ENCODE peak calls at places on chromosomes 1 and 21, in seven cellular contexts. A, M, O, Y, G, S and L are unnamed samples.

GRCh38 chr21:36385233-36385908 is at the start of gene CHAF1B:
- DNase-seq in S (peak; percentile 83), Y (peak; percentile 95), A (peak; percentile 68), M (peak; percentile 79), G (peak; percentile 69), O (peak; percentile 15), L (peak; percentile 93)

GRCh38 chr1:901108-901859 is 22.4 kb upstream of the SAMD11 start:
- DNase-seq in S (no peak), G (no peak), O (no peak), M (no peak), A (no peak), Y (no peak), L (no peak)

GRCh38 chr1:19066874-19067186 is 110.4 kb upstream of the IFFO2 start:
- DNase-seq in A (no peak), G (no peak), O (no peak), Y (no peak), S (no peak), M (no peak), L (no peak)

GRCh38 chr1:99748419-99748818 is 18.0 kb downstream of the FRRS1 start:
- DNase-seq in G (no peak), Y (no peak), O (no peak), S (no peak), M (no peak), A (no peak), L (no peak)

GRCh38 chr21:17427157-17427556 is 85.7 kb upstream of the CXADR start:
- DNase-seq in A (no peak), Y (no peak), M (no peak), S (no peak), G (no peak), O (no peak), L (no peak)

GRCh38 chr1:172638885-172639831 is 19.7 kb upstream of the FASLG start:
- DNase-seq in A (no peak), G (peak; percentile 39), M (no peak), O (peak; percentile 80), Y (no peak), S (peak; percentile 94), L (no peak)

GRCh38 chr1:27525296-27526271 is 35.6 kb upstream of the WASF2 start:
- DNase-seq in A (peak; percentile 76), O (no peak), S (peak; percentile 79), Y (peak; percentile 60), M (no peak), G (no peak), L (no peak)

GRCh38 chr1:4061521-4062031 is 161.5 kb upstream of the C1orf174 start:
- DNase-seq in M (no peak), O (no peak), S (no peak), G (no peak), Y (no peak), A (no peak), L (no peak)

GRCh38 chr1:217482356-217483102 is 148.4 kb downstream of the GPATCH2 start:
- DNase-seq in S (peak; percentile 89), M (no peak), O (peak; percentile 53), A (no peak), G (no peak), Y (peak; percentile 0), L (no peak)

GRCh38 chr1:67614511-67614934 is 70.5 kb upstream of the GADD45A start:
- DNase-seq in G (no peak), S (no peak), Y (no peak), O (no peak), M (no peak), A (no peak), L (no peak)

GRCh38 chr1:26530898-26531598 is 1.5 kb downstream of the RPS6KA1 start:
- DNase-seq in O (no peak), G (no peak), M (no peak), A (peak; percentile 62), S (no peak), Y (no peak), L (no peak)

GRCh38 chr1:17012775-17013501 is 1.2 kb upstream of the ATP13A2 start:
- DNase-seq in O (no peak), G (no peak), S (no peak), A (no peak), M (no peak), Y (no peak), L (no peak)

GRCh38 chr1:3968851-3969250 is 68.8 kb upstream of the C1orf174 start:
- DNase-seq in Y (no peak), G (no peak), M (no peak), S (no peak), A (no peak), O (no peak), L (no peak)

GRCh38 chr1:184036517-184036949 is 995 bp downstream of the COLGALT2 start:
- DNase-seq in M (no peak), Y (no peak), G (no peak), O (no peak), S (no peak), A (peak; percentile 46), L (peak; percentile 84)

GRCh38 chr1:97334454-97334853 is 586.4 kb downstream of the DPYD start:
- DNase-seq in G (no peak), S (no peak), O (peak; percentile 53), Y (no peak), M (no peak), A (no peak), L (no peak)

GRCh38 chr1:55089683-55090082 is 50.3 kb downstream of the PCSK9 start:
- DNase-seq in S (no peak), Y (no peak), O (no peak), A (no peak), G (no peak), M (no peak), L (no peak)

GRCh38 chr1:47850451-47850850 is 146.7 kb downstream of the TRABD2B start:
- DNase-seq in Y (no peak), G (no peak), O (no peak), S (no peak), M (no peak), A (no peak), L (no peak)